ENCODE peak calls at places on chromosomes 16 and 17, in five cellular contexts. One of them, this sample, is unnamed.

GRCh38 chr16:24046442-24046841 is 209.7 kb upstream of the CACNG3 start:
- DNase-seq in A549: no peak
- DNase-seq in GM12878: no peak
- DNase-seq in H1: no peak
- DNase-seq in HepG2: no peak
- DNase-seq in this sample: no peak

GRCh38 chr16:11386054-11386680 is 40.9 kb downstream of the RMI2 start:
- DNase-seq in A549: no peak
- DNase-seq in GM12878: no peak
- DNase-seq in H1: no peak
- DNase-seq in HepG2: no peak
- DNase-seq in this sample: no peak

GRCh38 chr16:22942812-22943211 is 128.8 kb downstream of the HS3ST2 start:
- DNase-seq in A549: no peak
- DNase-seq in GM12878: no peak
- DNase-seq in H1: no peak
- DNase-seq in HepG2: no peak
- DNase-seq in this sample: no peak

GRCh38 chr17:16931318-16932060 is 40.4 kb downstream of the TNFRSF13B start:
- DNase-seq in A549: no peak
- DNase-seq in GM12878: no peak
- DNase-seq in H1: no peak
- DNase-seq in HepG2: no peak
- DNase-seq in this sample: no peak

GRCh38 chr17:64349949-64350348 is 40.7 kb downstream of the PECAM1 start:
- DNase-seq in A549: no peak
- DNase-seq in GM12878: no peak
- DNase-seq in H1: no peak
- DNase-seq in HepG2: no peak
- DNase-seq in this sample: no peak

GRCh38 chr16:66262253-66263167 is 104.0 kb upstream of the CDH5 start:
- DNase-seq in A549: no peak
- DNase-seq in GM12878: no peak
- DNase-seq in H1: no peak
- DNase-seq in HepG2: no peak
- DNase-seq in this sample: no peak

GRCh38 chr17:34902761-34903325 is 58.4 kb downstream of the CCT6B start:
- DNase-seq in A549: no peak
- DNase-seq in GM12878: no peak
- DNase-seq in H1: no peak
- DNase-seq in HepG2: no peak
- DNase-seq in this sample: no peak

GRCh38 chr17:64004903-64005733 is 7.0 kb downstream of the PRR29 start:
- DNase-seq in A549: no peak
- DNase-seq in GM12878: no peak
- DNase-seq in H1: no peak
- DNase-seq in HepG2: no peak
- DNase-seq in this sample: no peak

GRCh38 chr17:16516594-16517018 is 24.6 kb upstream of the LRRC75A start:
- DNase-seq in A549: peak
- DNase-seq in GM12878: no peak
- DNase-seq in H1: no peak
- DNase-seq in HepG2: no peak
- DNase-seq in this sample: peak

GRCh38 chr16:76428858-76429257 is 151.7 kb downstream of the CNTNAP4 start:
- DNase-seq in A549: no peak
- DNase-seq in GM12878: no peak
- DNase-seq in H1: no peak
- DNase-seq in HepG2: peak
- DNase-seq in this sample: no peak

GRCh38 chr16:30187971-30188561 is 4.7 kb downstream of the CORO1A start:
- DNase-seq in A549: no peak
- DNase-seq in GM12878: no peak
- DNase-seq in H1: no peak
- DNase-seq in HepG2: no peak
- DNase-seq in this sample: no peak

GRCh38 chr16:85420501-85421337 is 192.4 kb upstream of the GSE1 start:
- DNase-seq in A549: peak
- DNase-seq in GM12878: no peak
- DNase-seq in H1: no peak
- DNase-seq in HepG2: peak
- DNase-seq in this sample: peak

GRCh38 chr17:52145496-52145895 is 13.0 kb downstream of the CA10 start:
- DNase-seq in A549: no peak
- DNase-seq in GM12878: no peak
- DNase-seq in H1: no peak
- DNase-seq in HepG2: no peak
- DNase-seq in this sample: no peak

GRCh38 chr17:50198026-50198669 is 3.3 kb downstream of the COL1A1 start:
- DNase-seq in A549: peak
- DNase-seq in GM12878: no peak
- DNase-seq in H1: no peak
- DNase-seq in HepG2: peak
- DNase-seq in this sample: peak

GRCh38 chr17:66091440-66092080 is 100.4 kb downstream of the CEP112 start:
- DNase-seq in A549: no peak
- DNase-seq in GM12878: no peak
- DNase-seq in H1: no peak
- DNase-seq in HepG2: no peak
- DNase-seq in this sample: no peak

GRCh38 chr17:56260421-56260820 is 107.1 kb downstream of the ANKFN1 start:
- DNase-seq in A549: no peak
- DNase-seq in GM12878: no peak
- DNase-seq in H1: no peak
- DNase-seq in HepG2: no peak
- DNase-seq in this sample: no peak

GRCh38 chr16:38941-39892 is 14.2 kb downstream of the POLR3K start:
- DNase-seq in A549: no peak
- DNase-seq in GM12878: peak
- DNase-seq in H1: no peak
- DNase-seq in HepG2: no peak
- DNase-seq in this sample: no peak
- TF ChIP-seq HDAC2 in A549: no peak
- TF ChIP-seq HDAC2 in GM12878: no peak
- TF ChIP-seq HDAC2 in H1: no peak
- TF ChIP-seq HDAC2 in HepG2: no peak
- TF ChIP-seq HDAC2 in this sample: no peak

GRCh38 chr17:79749156-79749815 is 18.5 kb downstream of the ENPP7 start:
- DNase-seq in A549: no peak
- DNase-seq in GM12878: no peak
- DNase-seq in H1: no peak
- DNase-seq in HepG2: no peak
- DNase-seq in this sample: no peak

GRCh38 chr17:79749958-79750357 is 19.2 kb downstream of the ENPP7 start:
- DNase-seq in A549: no peak
- DNase-seq in GM12878: no peak
- DNase-seq in H1: no peak
- DNase-seq in HepG2: no peak
- DNase-seq in this sample: no peak

GRCh38 chr17:79748296-79749099 is 17.8 kb downstream of the ENPP7 start:
- DNase-seq in A549: no peak
- DNase-seq in GM12878: no peak
- DNase-seq in H1: no peak
- DNase-seq in HepG2: no peak
- DNase-seq in this sample: no peak

GRCh38 chr17:79752175-79752574 is 21.4 kb downstream of the ENPP7 start:
- DNase-seq in A549: no peak
- DNase-seq in GM12878: no peak
- DNase-seq in H1: no peak
- DNase-seq in HepG2: no peak
- DNase-seq in this sample: no peak

DNA sequence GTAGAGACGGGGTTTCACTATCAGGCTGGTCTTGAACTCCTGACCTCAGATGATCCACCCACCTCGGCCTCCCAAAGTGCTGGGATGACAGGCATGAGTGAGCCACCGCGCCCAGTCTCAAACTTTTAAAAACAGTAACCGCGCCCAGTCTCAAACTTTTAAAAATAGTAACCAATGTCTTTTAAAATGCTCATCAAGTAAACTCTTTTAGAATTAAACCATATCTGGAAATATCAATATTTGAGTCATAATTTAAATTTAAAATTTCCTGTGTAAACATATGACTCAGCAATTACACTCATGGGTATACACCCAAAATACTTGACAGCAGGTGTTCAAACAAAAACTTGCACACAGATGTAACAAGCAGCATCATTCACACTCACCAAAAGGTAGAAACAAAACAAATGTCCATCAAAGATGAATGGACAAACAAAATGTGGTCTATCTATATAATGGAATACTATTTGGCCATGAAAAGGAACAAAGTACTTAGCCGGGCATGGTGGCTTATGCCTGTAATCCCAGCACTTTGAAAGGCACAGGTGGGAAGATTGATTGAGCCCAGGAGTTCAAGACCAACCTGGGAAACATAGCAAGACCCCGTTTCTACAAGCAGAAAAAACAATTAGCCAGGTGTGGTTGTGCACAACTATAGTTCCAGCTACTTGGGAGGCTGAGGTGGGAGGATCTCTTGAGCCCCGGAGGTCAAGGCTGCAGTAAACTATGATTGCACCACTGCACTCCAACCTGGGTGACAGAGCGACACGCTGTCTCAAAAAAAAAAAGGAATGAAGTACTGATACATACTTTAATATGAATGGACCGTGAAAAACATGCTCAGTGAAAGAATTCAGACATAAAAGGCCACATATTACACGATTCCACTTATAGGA is 20.2 kb downstream of the ENPP7 start:
- DNase-seq in A549: no peak
- DNase-seq in GM12878: no peak
- DNase-seq in H1: no peak
- DNase-seq in HepG2: no peak
- DNase-seq in this sample: no peak
- TF ChIP-seq HDAC2 in A549: no peak
- TF ChIP-seq HDAC2 in GM12878: no peak
- TF ChIP-seq HDAC2 in H1: no peak
- TF ChIP-seq HDAC2 in HepG2: no peak
- TF ChIP-seq HDAC2 in this sample: peak

GRCh38 chr17:14201087-14201486 is 35.6 kb downstream of the CDRT15 start:
- DNase-seq in A549: no peak
- DNase-seq in GM12878: no peak
- DNase-seq in H1: no peak
- DNase-seq in HepG2: no peak
- DNase-seq in this sample: no peak
- TF ChIP-seq HDAC2 in A549: no peak
- TF ChIP-seq HDAC2 in GM12878: no peak
- TF ChIP-seq HDAC2 in H1: no peak
- TF ChIP-seq HDAC2 in HepG2: no peak
- TF ChIP-seq HDAC2 in this sample: no peak

DNA sequence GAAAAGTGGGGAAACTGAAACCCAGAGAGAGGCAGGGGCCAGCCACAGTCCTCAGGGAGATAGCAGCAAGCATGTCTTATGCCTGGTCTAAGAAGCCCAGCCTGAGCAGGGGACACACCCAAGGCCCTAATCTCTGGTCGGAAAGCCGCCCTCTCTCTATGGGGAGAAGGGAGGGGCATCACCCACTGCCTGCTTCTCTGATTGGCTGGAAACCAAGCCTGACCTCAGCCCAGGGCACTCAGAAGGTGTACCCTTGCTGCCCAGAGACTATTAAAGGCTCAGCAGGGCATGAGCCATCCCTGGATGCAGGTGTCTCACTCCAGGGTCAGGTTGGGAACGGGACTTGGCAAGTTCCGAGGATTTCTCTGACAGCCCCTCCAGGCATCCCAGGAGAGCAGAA is 5.7 kb upstream of the KRT13 start:
- DNase-seq in A549: no peak
- DNase-seq in GM12878: no peak
- DNase-seq in H1: no peak
- DNase-seq in HepG2: no peak
- DNase-seq in this sample: peak
- TF ChIP-seq HDAC2 in A549: no peak
- TF ChIP-seq HDAC2 in GM12878: no peak
- TF ChIP-seq HDAC2 in H1: no peak
- TF ChIP-seq HDAC2 in HepG2: no peak
- TF ChIP-seq HDAC2 in this sample: no peak

This sample was measured in K562.